ENCODE peak calls at places on chromosomes 5 and 9, in nine cellular contexts. S is heart left ventricle, L is thyroid gland, R is uterus, E is A549, G is upper lobe of left lung, J is K562, O is spleen, B is Peyer's patch. V is an unnamed sample. For H3K4me1, the result is how much of the 10 kb centered on the place peaks cover.

GRCh38 chr9:21591221-21592062 is 109.3 kb upstream of the IFNE start:
- DNase-seq in S (peak), L (peak), R (peak), E (peak), G (peak), J (no peak), O (no peak), B (peak), V (peak)

GRCh38 chr5:110909950-110910349 is 161.6 kb upstream of the TSLP start:
- DNase-seq in S (no peak), L (no peak), R (no peak), E (no peak), G (no peak), J (no peak), O (no peak), B (no peak), V (no peak)

GRCh38 chr9:113772121-113772885 is 103.8 kb upstream of the ZNF618 start:
- DNase-seq in S (no peak), L (no peak), R (no peak), E (no peak), G (no peak), J (no peak), O (no peak), B (no peak), V (no peak)

GRCh38 chr9:87343816-87344438 is 153.7 kb upstream of the DAPK1 start:
- DNase-seq in S (no peak), L (peak), R (no peak), E (no peak), G (no peak), J (no peak), O (no peak), B (no peak), V (no peak)

GRCh38 chr9:131421691-131422090 is 27.8 kb downstream of the PRRC2B start:
- DNase-seq in S (no peak), L (no peak), R (no peak), E (no peak), G (no peak), J (no peak), O (peak), B (no peak), V (no peak)

GRCh38 chr5:178668579-178668978 is 41.7 kb upstream of the CLK4 start:
- DNase-seq in S (no peak), L (no peak), R (no peak), E (no peak), G (no peak), J (no peak), O (no peak), B (no peak), V (no peak)

GRCh38 chr9:134607971-134608370 is 33.6 kb upstream of the COL5A1 start:
- DNase-seq in S (no peak), L (no peak), R (no peak), E (no peak), G (no peak), J (no peak), O (no peak), B (no peak), V (no peak)

GRCh38 chr5:160833806-160834205 is 18.2 kb downstream of the ATP10B start:
- DNase-seq in S (no peak), L (no peak), R (no peak), E (no peak), G (no peak), J (no peak), O (no peak), B (no peak), V (no peak)

GRCh38 chr9:87392091-87392490 is 105.6 kb upstream of the DAPK1 start:
- DNase-seq in S (no peak), L (no peak), R (no peak), E (no peak), G (no peak), J (no peak), O (no peak), B (no peak), V (no peak)

GRCh38 chr9:93468763-93469456 is 15.5 kb upstream of the FAM120AOS start:
- DNase-seq in S (no peak), L (no peak), R (no peak), E (peak), G (no peak), J (no peak), O (no peak), B (no peak), V (no peak)

GRCh38 chr5:174172104-174172965 is 126.8 kb downstream of the NSG2 start:
- DNase-seq in S (no peak), L (no peak), R (no peak), E (no peak), G (no peak), J (no peak), O (no peak), B (no peak), V (no peak)

GRCh38 chr5:173412566-173412965 is 84.4 kb upstream of the STC2 start:
- DNase-seq in S (no peak), L (peak), R (no peak), E (no peak), G (no peak), J (no peak), O (no peak), B (no peak), V (no peak)

GRCh38 chr9:123309611-123310010 is 41.2 kb upstream of the STRBP start:
- DNase-seq in S (no peak), L (no peak), R (no peak), E (no peak), G (no peak), J (no peak), O (no peak), B (no peak), V (no peak)

GRCh38 chr5:126178521-126178920 is 244.7 kb upstream of the GRAMD2B start:
- DNase-seq in S (no peak), L (no peak), R (peak), E (no peak), G (no peak), J (no peak), O (no peak), B (no peak), V (no peak)

GRCh38 chr5:113330533-113331200 is 104.1 kb downstream of the TSSK1B start:
- DNase-seq in S (no peak), L (peak), R (no peak), E (peak), G (no peak), J (peak), O (no peak), B (no peak), V (peak)

GRCh38 chr5:175859916-175860315 is 11.5 kb upstream of the CPLX2 start:
- DNase-seq in S (peak), L (no peak), R (no peak), E (no peak), G (no peak), J (no peak), O (no peak), B (no peak), V (no peak)

GRCh38 chr5:128083033-128083810 is at the start of gene SLC12A2:
- DNase-seq in S (peak), L (peak), R (peak), E (peak), G (peak), J (peak), O (peak), B (peak), V (peak)
- TF ChIP-seq POLR2A in S (no peak), L (peak), R (peak), E (peak), G (peak), J (peak), O (peak), B (peak), V (peak)

DNA sequence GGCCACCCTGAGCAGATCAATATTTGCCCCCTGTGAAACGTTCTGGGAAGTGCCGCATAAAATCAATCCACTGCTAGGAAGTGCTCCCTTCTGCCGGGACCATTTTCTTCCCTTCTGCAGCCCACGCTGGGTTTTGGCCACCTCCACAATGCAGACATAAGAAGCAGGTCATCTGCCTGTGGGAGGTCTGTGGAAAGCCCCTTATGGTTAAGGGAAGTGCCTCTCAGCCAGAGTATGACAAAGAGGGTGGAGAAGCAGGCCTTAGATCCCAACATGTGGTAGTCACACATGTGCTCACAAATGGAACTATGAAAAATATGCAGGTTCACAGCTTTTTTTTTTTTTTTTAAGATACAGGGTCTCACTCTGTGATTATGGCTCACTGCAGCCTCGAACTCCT is 82.8 kb downstream of the SLC1A3 start:
- DNase-seq in S (no peak), L (no peak), R (no peak), E (no peak), G (peak), J (no peak), O (no peak), B (no peak), V (no peak)
- H3K4me1 ChIP-seq in S (under half), L (under half), R (under half), E (under half), G (under half), J (under half), O (under half), B (under half), V (under half)

GRCh38 chr9:2228132-2228531 is 213.0 kb downstream of the SMARCA2 start:
- DNase-seq in S (no peak), L (peak), R (no peak), E (no peak), G (peak), J (peak), O (no peak), B (peak), V (no peak)
- TF ChIP-seq CTCF in S (peak), L (peak), R (no peak), E (peak), G (no peak), J (peak), O (peak), B (no peak), V (peak)

DNA sequence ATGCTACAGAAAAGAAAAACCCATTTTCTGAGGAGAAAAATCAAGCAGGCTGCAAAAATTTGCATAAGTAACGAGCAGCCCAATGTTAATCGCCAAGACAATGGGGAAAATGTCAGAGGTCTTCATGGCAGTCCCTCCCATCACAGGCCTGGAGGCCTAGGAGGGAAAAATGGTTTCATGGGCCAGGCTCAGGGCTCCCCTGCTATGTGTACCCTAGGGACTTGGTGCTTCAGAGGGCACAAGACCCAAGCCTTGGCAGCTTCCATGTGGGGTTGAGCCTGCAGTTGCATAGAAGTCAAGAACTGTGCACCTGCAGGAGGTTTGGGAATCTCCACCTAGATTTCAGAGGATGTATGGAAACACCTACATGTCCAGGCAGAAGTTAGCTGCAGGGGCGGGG is 10.4 kb downstream of the CAAP1 start:
- DNase-seq in S (no peak), L (no peak), R (no peak), E (no peak), G (no peak), J (no peak), O (no peak), B (no peak), V (no peak)
- TF ChIP-seq POLR2A in S (no peak), L (no peak), R (no peak), E (no peak), G (no peak), J (no peak), O (no peak), B (no peak), V (no peak)

GRCh38 chr5:157265714-157266285 is at the start of gene CYFIP2:
- DNase-seq in S (peak), L (peak), R (peak), E (peak), G (peak), J (peak), O (peak), B (peak), V (no peak)

GRCh38 chr5:157269165-157269671 is 3.3 kb downstream of the CYFIP2 start:
- DNase-seq in S (no peak), L (peak), R (no peak), E (no peak), G (peak), J (no peak), O (no peak), B (peak), V (no peak)

GRCh38 chr5:157267025-157267424 is 1.1 kb downstream of the CYFIP2 start:
- DNase-seq in S (no peak), L (no peak), R (no peak), E (no peak), G (no peak), J (no peak), O (no peak), B (no peak), V (no peak)

GRCh38 chr5:157267766-157268480 is 2.0 kb downstream of the CYFIP2 start:
- DNase-seq in S (no peak), L (peak), R (no peak), E (no peak), G (no peak), J (no peak), O (no peak), B (no peak), V (no peak)

DNA sequence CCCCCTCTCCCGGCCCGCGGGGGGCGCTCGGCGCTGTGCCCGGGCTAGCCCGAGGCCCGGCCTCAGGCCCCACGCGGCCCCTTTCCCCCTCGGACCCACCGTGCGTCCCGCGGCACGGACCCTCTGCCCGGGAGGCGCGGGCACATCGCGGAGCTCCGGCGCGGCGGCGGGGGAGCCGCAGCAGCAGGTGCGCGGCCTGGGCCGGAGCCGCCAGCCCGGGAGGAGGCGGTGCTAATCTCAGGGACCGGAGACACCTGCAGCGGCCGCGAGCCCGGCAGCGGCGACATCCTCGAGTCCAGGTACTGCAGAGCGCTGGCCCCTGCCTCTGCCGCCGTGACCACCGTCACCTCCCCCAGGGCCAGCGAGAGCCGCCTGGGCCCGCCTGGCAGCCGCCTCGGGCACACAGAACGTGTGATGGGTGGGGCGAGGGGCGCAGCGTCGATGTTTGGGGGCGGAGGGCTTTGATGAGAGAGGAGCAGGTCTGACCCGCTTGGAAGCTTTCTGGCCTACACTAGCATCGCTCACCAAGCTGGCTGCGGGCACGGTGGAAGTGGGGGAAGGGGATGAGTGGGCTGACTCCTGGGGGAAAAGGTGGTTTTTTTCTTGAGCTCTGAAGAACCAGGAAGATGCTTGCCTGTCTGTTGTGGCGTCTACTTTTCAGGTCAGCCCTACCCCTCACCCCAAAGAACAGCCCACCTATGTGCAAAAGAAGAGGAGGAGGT is 524 bp downstream of the CYFIP2 start:
- DNase-seq in S (peak), L (peak), R (peak), E (peak), G (peak), J (no peak), O (peak), B (peak), V (no peak)
- H3K4me1 ChIP-seq in S (under half), L (under half), R (under half), E (under half), G (half or more), J (under half), O (half or more), B (under half), V (under half)

DNA sequence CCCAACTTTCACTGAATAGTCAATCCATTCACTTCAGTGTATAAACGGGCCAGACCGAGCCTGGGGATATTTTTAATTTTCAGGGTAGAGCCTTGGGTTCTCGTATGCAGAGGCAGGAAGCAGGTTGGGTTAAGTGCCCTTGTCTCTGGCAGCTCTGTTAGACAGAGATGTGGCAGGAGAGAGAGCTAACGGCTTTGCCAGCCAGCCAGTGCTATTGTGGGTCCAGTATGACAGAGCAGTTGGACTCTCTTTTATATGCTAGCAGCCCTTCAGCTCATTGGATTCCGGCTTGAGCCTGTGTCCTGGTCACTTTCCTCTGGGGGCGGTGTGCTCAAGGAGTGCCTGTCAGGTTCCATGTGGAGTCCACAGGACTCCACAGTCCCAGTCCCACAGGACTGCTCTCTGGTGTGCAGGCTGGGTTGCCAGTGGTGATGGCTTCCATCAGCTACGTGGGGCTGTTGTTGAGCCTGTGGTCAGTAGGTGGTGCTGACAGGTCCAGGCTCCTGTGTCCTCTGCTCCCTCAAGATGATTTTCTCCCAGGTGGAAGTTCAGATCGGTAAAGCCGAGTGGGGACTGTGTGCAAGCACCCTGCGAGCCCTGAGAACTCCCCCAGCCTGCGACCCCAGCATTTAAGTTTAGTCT is 14.3 kb downstream of the CLTA start:
- DNase-seq in S (no peak), L (no peak), R (no peak), E (peak), G (no peak), J (peak), O (no peak), B (no peak), V (no peak)
- TF ChIP-seq CTCF in S (peak), L (no peak), R (no peak), E (peak), G (no peak), J (peak), O (no peak), B (no peak), V (no peak)

DNA sequence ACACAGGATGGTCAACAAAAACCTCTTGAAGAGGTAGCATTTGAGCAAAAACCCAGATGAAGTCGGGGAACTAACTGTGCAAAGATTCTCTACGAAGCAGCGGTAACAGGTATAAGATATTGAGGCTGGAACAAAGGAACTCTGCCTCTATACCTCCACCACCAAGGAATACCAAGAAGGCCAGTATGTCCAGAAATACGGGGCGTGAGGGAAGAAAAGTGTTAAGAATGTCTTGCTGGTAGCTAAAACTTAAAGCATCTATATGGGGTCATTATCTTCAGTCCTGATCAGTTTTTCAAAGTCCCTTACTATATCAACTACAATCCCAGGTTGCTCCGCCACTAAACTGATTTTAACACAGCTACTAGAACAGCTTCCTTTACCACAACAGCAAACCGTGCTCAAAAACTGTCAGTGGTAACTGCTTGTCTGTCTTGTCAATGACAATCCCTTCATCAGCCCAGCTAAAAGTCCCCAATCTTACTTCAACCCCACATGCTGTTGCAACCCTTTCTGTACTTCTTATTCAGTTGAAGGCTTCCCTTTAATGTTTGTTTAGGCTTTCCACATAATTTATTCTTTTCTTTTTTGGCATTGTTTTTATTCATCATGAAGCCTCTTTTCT is 9.4 kb downstream of the PAM start:
- DNase-seq in S (no peak), L (no peak), R (no peak), E (no peak), G (no peak), J (no peak), O (no peak), B (no peak), V (no peak)
- TF ChIP-seq POLR2A in S (no peak), L (no peak), R (no peak), E (no peak), G (no peak), J (no peak), O (no peak), B (no peak), V (no peak)

V was measured in gastrocnemius medialis.